ENCODE peak calls at places on chromosomes 5 and 9, in six cellular contexts. I is hepatocyte, W is fibroblast of lung, K is astrocyte, G is H9, E is PC-9. J is an unnamed sample.

GRCh38 chr9:35517552-35518211 is 27.8 kb downstream of the RUSC2 start:
- DNase-seq in I (no peak), W (no peak), K (no peak), G (no peak), E (no peak), J (no peak)

GRCh38 chr5:82635561-82636288 is 357.6 kb upstream of the RPS23 start:
- DNase-seq in I (peak; percentile 69), W (peak; percentile 99), K (peak; percentile 99), G (no peak), E (no peak), J (no peak)

GRCh38 chr5:146345578-146346366 is 7.1 kb downstream of the POU4F3 start:
- DNase-seq in I (no peak), W (no peak), K (no peak), G (peak; percentile 72), E (no peak), J (peak; percentile 66)

GRCh38 chr5:10583663-10584572 is 20.0 kb downstream of the ANKRD33B start:
- DNase-seq in I (no peak), W (no peak), K (no peak), G (no peak), E (no peak), J (no peak)

GRCh38 chr9:95910023-95910706 is 34.7 kb downstream of the ERCC6L2 start:
- DNase-seq in I (no peak), W (no peak), K (no peak), G (no peak), E (no peak), J (no peak)

GRCh38 chr5:140073296-140073695 is 30.2 kb upstream of the NRG2 start:
- DNase-seq in I (peak; percentile 25), W (peak; percentile 2), K (no peak), G (no peak), E (no peak), J (no peak)

GRCh38 chr9:100477221-100477620 is 4.3 kb downstream of the TMEFF1 start:
- DNase-seq in I (no peak), W (no peak), K (no peak), G (no peak), E (no peak), J (no peak)

GRCh38 chr5:78858401-78858800 is 126.7 kb downstream of the ARSB start:
- DNase-seq in I (no peak), W (no peak), K (no peak), G (no peak), E (no peak), J (no peak)

GRCh38 chr9:135038331-135038730 is 49.1 kb upstream of the OLFM1 start:
- DNase-seq in I (no peak), W (no peak), K (no peak), G (no peak), E (no peak), J (no peak)
- H3K4me1 ChIP-seq in I (no peaks in the 10 kb centered on the region), W (no peaks in the 10 kb centered on the region), K (no peaks in the 10 kb centered on the region), G (no peaks in the 10 kb centered on the region), E (no peaks in the 10 kb centered on the region), J (no peaks in the 10 kb centered on the region)

DNA sequence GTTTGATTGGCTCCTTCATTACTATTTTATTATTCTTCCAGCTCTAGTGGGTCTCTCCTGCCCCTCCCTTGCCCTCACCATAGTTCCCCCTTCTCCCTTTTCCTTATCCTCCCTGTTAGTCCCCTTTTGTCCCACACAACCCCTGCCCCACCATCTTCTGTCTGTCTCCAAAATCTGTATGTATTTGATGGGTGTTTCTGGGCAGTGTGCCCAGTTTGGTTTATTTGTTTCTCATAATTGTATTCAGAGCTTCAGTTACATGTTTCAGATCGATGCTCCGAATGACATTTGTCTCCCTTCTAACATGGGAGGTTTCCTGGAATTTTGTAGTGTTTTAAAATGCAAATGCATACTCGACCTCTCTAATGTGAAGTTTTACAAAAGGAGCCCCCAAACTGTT is 22.2 kb downstream of the FBXL7 start:
- DNase-seq in I (no peak), W (no peak), K (no peak), G (no peak), E (no peak), J (no peak)
- H3K79me2 ChIP-seq in I (peaks cover 42% of the 10 kb centered on the region), W (peaks cover 5% of the 10 kb centered on the region), K (peaks cover 59% of the 10 kb centered on the region), G (peaks cover 2% of the 10 kb centered on the region), E (no peaks in the 10 kb centered on the region), J (peaks cover 54% of the 10 kb centered on the region)

GRCh38 chr5:141320225-141321169 is at the start of gene TAF7:
- DNase-seq in I (peak; percentile 97), W (peak; percentile 88), K (peak; percentile 81), G (peak; percentile 92), E (peak; percentile 90), J (peak; percentile 96)
- H3K9me3 ChIP-seq in I (peaks cover 55% of the 10 kb centered on the region), W (peaks cover 12% of the 10 kb centered on the region), K (peaks cover 21% of the 10 kb centered on the region), G (peaks cover 22% of the 10 kb centered on the region), E (peaks cover 56% of the 10 kb centered on the region), J (peaks cover 26% of the 10 kb centered on the region)

GRCh38 chr5:122078116-122078865 is at the start of gene LOX:
- DNase-seq in I (peak; percentile 87), W (peak; percentile 98), K (peak; percentile 98), G (peak; percentile 50), E (peak; percentile 47), J (peak; percentile 77)
- H3K4me1 ChIP-seq in I (peaks cover 8% of the 10 kb centered on the region), W (peaks cover 4% of the 10 kb centered on the region), K (peaks cover 34% of the 10 kb centered on the region), G (no peaks in the 10 kb centered on the region), E (peaks cover 25% of the 10 kb centered on the region), J (peaks cover 5% of the 10 kb centered on the region)

DNA sequence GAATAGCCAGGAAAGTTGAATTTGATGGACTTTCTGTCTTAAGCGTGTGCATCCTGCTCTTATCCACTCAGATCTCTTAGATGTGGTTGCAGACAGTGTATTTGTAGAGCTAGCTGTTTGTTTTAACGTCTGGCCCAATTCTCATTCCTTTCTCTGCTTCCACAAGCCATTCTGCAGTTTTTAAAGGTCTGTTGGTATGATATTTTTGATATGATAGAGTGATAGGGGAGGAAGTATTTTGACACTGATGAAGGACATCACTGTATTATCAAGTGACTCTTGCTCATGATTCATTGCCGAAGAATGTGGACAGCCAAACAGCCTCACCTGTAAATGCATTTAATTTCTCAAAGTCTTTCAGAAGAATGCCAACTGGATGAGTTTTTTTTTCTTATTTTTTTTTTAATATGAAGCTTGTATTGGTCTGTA is 4.5 kb downstream of the TJP2 start:
- DNase-seq in I (no peak), W (peak; percentile 60), K (peak; percentile 49), G (no peak), E (peak; percentile 63), J (no peak)
- H3K79me2 ChIP-seq in I (peaks cover 53% of the 10 kb centered on the region), W (peaks cover 59% of the 10 kb centered on the region), K (peaks cover 66% of the 10 kb centered on the region), G (peaks cover 14% of the 10 kb centered on the region), E (peaks cover 82% of the 10 kb centered on the region), J (peaks cover 7% of the 10 kb centered on the region)

DNA sequence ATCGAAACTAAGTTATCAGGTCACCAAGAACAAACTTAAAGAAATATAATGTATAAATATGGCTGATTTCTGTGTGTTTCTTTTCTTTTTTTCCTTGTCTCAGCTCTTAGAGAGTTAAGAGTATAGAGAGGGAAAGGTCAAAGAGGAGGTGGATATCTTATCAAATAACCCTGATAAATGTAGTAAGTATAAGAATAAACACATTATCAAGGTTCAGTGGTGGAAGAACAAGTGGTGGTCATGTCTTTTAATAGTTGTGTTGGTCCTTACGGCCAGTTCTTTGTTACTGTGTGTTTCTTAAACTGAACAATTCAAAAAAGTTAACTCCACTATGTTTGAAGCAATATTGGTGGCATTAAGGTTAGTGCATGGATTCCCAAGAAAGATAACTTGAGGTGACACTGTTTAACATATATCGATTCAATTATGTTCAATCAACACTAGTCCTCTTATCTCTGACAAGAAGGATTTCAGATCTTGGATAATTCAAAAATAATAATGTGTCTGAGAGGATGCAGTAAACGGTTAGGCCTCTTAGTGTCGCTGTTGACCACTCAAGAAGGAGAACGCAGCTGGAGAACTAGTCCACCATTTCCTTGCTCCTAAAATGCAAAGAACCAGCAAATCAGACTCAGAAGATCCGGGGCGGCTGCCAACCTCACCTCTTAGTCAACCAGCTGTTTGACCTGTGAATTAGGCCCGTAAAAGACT is at the start of gene PCDHGA3:
- DNase-seq in I (no peak), W (peak; percentile 65), K (peak; percentile 55), G (no peak), E (no peak), J (no peak)
- H3K9me3 ChIP-seq in I (no peaks in the 10 kb centered on the region), W (peaks cover 2% of the 10 kb centered on the region), K (peaks cover 36% of the 10 kb centered on the region), G (peaks cover 25% of the 10 kb centered on the region), E (peaks cover 4% of the 10 kb centered on the region), J (peaks cover 18% of the 10 kb centered on the region)

GRCh38 chr5:177428574-177429217 is 2.2 kb downstream of the GRK6 start:
- DNase-seq in I (no peak), W (no peak), K (no peak), G (no peak), E (no peak), J (no peak)

GRCh38 chr5:177427211-177427822 is 841 bp downstream of the GRK6 start:
- DNase-seq in I (no peak), W (no peak), K (no peak), G (no peak), E (peak; percentile 53), J (peak; percentile 30)

GRCh38 chr5:177429248-177430045 is 3.0 kb downstream of the GRK6 start:
- DNase-seq in I (no peak), W (no peak), K (no peak), G (no peak), E (no peak), J (no peak)

GRCh38 chr5:177426566-177427210 is at the start of gene GRK6:
- DNase-seq in I (peak; percentile 73), W (no peak), K (no peak), G (no peak), E (peak; percentile 69), J (no peak)

GRCh38 chr5:177427919-177428573 is 1.6 kb downstream of the GRK6 start:
- DNase-seq in I (no peak), W (no peak), K (no peak), G (no peak), E (no peak), J (no peak)
- H3K4me1 ChIP-seq in I (peaks cover 9% of the 10 kb centered on the region), W (peaks cover 12% of the 10 kb centered on the region), K (peaks cover 13% of the 10 kb centered on the region), G (no peaks in the 10 kb centered on the region), E (peaks cover 23% of the 10 kb centered on the region), J (peaks cover 9% of the 10 kb centered on the region)

GRCh38 chr5:110270-110888 is 18.4 kb downstream of the PLEKHG4B start:
- DNase-seq in I (no peak), W (no peak), K (no peak), G (no peak), E (no peak), J (no peak)
- H3K79me2 ChIP-seq in I (no peaks in the 10 kb centered on the region), W (no peaks in the 10 kb centered on the region), K (peaks cover 40% of the 10 kb centered on the region), G (peaks cover 2% of the 10 kb centered on the region), E (no peaks in the 10 kb centered on the region), J (peaks cover 79% of the 10 kb centered on the region)

GRCh38 chr9:136868644-136869043 is 2.5 kb upstream of the EDF1 start:
- DNase-seq in I (no peak), W (no peak), K (no peak), G (no peak), E (no peak), J (no peak)
- H3K9me3 ChIP-seq in I (peaks cover 5% of the 10 kb centered on the region), W (no peaks in the 10 kb centered on the region), K (peaks cover 4% of the 10 kb centered on the region), G (peaks cover 6% of the 10 kb centered on the region), E (peaks cover 17% of the 10 kb centered on the region), J (peaks cover 14% of the 10 kb centered on the region)

J was measured in neural progenitor cell.